ENCODE peak calls at places on chromosomes 13 and 19, in ten cellular contexts. U is mammary epithelial cell; V is BJ; T is K562; Q is CD8-positive, alpha-beta T cell; X is GM06990; R is left ventricle myocardium inferior; L is foreskin keratinocyte; C is cardiac fibroblast; F is lower lobe of right lung. M is an unnamed sample.

GRCh38 chr13:49395416-49396277 is 48.2 kb downstream of the CAB39L start:
- DNase-seq in U (no peak), V (no peak), T (no peak), Q (no peak), X (no peak), R (peak), L (no peak), C (peak), F (no peak), M (no peak)

GRCh38 chr13:80547885-80548284 is 207.0 kb upstream of the SPRY2 start:
- DNase-seq in U (no peak), V (no peak), T (peak), Q (no peak), X (no peak), R (no peak), L (no peak), C (peak), F (no peak), M (peak)

GRCh38 chr13:49997935-49998334 is 1.1 kb downstream of the TRIM13 start:
- DNase-seq in U (no peak), V (no peak), T (no peak), Q (no peak), X (no peak), R (no peak), L (no peak), C (no peak), F (no peak), M (no peak)

GRCh38 chr19:39282021-39282420 is 13.8 kb downstream of the IFNL2 start:
- DNase-seq in U (no peak), V (no peak), T (no peak), Q (no peak), X (no peak), R (no peak), L (no peak), C (no peak), F (no peak), M (no peak)

GRCh38 chr19:10006335-10006708 is 4.0 kb downstream of the COL5A3 start:
- DNase-seq in U (no peak), V (no peak), T (no peak), Q (no peak), X (no peak), R (peak), L (no peak), C (peak), F (no peak), M (no peak)

GRCh38 chr13:31894931-31895330 is 136.6 kb upstream of the FRY start:
- DNase-seq in U (no peak), V (no peak), T (no peak), Q (no peak), X (no peak), R (no peak), L (no peak), C (no peak), F (no peak), M (no peak)

GRCh38 chr19:7928334-7928706 is 2.4 kb upstream of the CTXN1 start:
- DNase-seq in U (no peak), V (no peak), T (no peak), Q (no peak), X (no peak), R (no peak), L (no peak), C (no peak), F (no peak), M (no peak)

GRCh38 chr13:83377486-83377885 is 504.8 kb downstream of the SLITRK1 start:
- DNase-seq in U (no peak), V (no peak), T (no peak), Q (no peak), X (no peak), R (no peak), L (no peak), C (peak), F (no peak), M (peak)

GRCh38 chr19:33578697-33579096 is 43.1 kb upstream of the CHST8 start:
- DNase-seq in U (no peak), V (no peak), T (no peak), Q (no peak), X (no peak), R (no peak), L (no peak), C (no peak), F (no peak), M (no peak)

GRCh38 chr13:97200081-97200942 is 21.8 kb upstream of the MBNL2 start:
- DNase-seq in U (no peak), V (no peak), T (no peak), Q (no peak), X (no peak), R (no peak), L (no peak), C (no peak), F (no peak), M (no peak)

GRCh38 chr19:45395524-45396388 is 9.1 kb downstream of the PPP1R13L start:
- DNase-seq in U (no peak), V (no peak), T (no peak), Q (no peak), X (no peak), R (no peak), L (no peak), C (no peak), F (no peak), M (no peak)

GRCh38 chr19:913080-913748 is at the start of gene R3HDM4:
- DNase-seq in U (peak), V (no peak), T (peak), Q (peak), X (peak), R (peak), L (no peak), C (peak), F (peak), M (peak)

GRCh38 chr13:111609631-111610030 is 289.2 kb downstream of the TEX29 start:
- DNase-seq in U (no peak), V (no peak), T (no peak), Q (no peak), X (no peak), R (no peak), L (no peak), C (no peak), F (no peak), M (no peak)

GRCh38 chr13:99045396-99045795 is 67.5 kb upstream of the DOCK9 start:
- DNase-seq in U (no peak), V (no peak), T (no peak), Q (no peak), X (no peak), R (no peak), L (no peak), C (no peak), F (no peak), M (no peak)

GRCh38 chr19:33311326-33311682 is 9.0 kb upstream of the CEBPA start:
- DNase-seq in U (no peak), V (no peak), T (peak), Q (no peak), X (no peak), R (no peak), L (no peak), C (no peak), F (peak), M (no peak)

GRCh38 chr19:4744451-4745170 is 21.0 kb upstream of the DPP9 start:
- DNase-seq in U (peak), V (peak), T (peak), Q (no peak), X (no peak), R (no peak), L (peak), C (peak), F (no peak), M (peak)

GRCh38 chr19:6126335-6126974 is 9.0 kb upstream of the ACSBG2 start:
- DNase-seq in U (peak), V (no peak), T (peak), Q (no peak), X (peak), R (no peak), L (peak), C (peak), F (no peak), M (peak)

GRCh38 chr19:7368456-7368855 is 19.7 kb downstream of the ARHGEF18 start:
- DNase-seq in U (no peak), V (no peak), T (no peak), Q (no peak), X (no peak), R (no peak), L (no peak), C (no peak), F (no peak), M (no peak)

GRCh38 chr19:38134538-38135149 is 89.4 kb downstream of the DPF1 start:
- DNase-seq in U (peak), V (no peak), T (peak), Q (no peak), X (no peak), R (no peak), L (peak), C (peak), F (no peak), M (peak)

GRCh38 chr19:1221141-1221903 is 15.7 kb downstream of the STK11 start:
- DNase-seq in U (no peak), V (no peak), T (no peak), Q (no peak), X (no peak), R (peak), L (no peak), C (peak), F (no peak), M (peak)

GRCh38 chr13:40153516-40153915 is 498.1 kb downstream of the COG6 start:
- DNase-seq in U (no peak), V (no peak), T (no peak), Q (peak), X (no peak), R (no peak), L (no peak), C (peak), F (no peak), M (no peak)

GRCh38 chr13:72424059-72424458 is 303.4 kb downstream of the MZT1 start:
- DNase-seq in U (no peak), V (no peak), T (no peak), Q (no peak), X (no peak), R (no peak), L (no peak), C (no peak), F (no peak), M (no peak)
- TF ChIP-seq CTCF in U (no peak), V (no peak), T (no peak), Q (no peak), X (no peak), R (no peak), L (no peak), C (no peak), F (no peak), M (no peak)

GRCh38 chr13:23512762-23513395 is 57.3 kb upstream of the TNFRSF19 start:
- DNase-seq in U (no peak), V (no peak), T (no peak), Q (no peak), X (no peak), R (no peak), L (no peak), C (no peak), F (no peak), M (no peak)
- TF ChIP-seq CTCF in U (no peak), V (no peak), T (no peak), Q (no peak), X (peak), R (no peak), L (peak), C (no peak), F (no peak), M (no peak)

DNA sequence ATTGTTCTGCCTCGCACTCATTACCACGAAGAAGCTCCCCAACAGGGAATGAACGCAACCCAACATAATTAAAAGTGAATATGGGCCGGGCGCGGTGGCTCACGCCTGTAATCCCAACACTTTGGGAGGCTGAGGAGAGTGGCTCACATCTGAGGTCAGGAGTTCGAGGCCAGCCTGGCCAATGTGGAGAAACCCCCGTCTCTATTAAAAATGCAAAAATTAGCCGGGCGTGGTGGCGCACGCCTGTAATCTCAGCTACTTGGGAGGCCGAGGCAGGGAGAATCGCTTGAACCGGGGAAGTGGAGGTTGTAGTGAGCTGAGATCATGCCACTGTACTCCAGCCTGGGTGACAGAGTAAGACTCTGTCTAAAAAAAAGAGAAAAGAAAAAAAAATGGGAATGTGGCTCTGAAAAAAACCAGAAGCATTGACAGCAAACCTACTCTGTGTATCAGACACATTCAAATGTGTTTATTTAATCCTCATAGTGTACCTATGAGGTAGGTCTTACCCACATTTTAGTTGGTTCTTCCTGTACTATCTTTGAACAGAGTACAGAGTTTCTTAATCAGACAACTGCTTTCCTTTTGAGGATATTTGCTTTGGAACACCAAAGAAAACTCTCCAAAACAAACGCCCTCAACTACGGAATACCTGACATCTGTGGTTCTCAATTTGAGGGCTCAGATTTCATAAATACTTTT is 70.0 kb downstream of the NUFIP1 start:
- DNase-seq in U (no peak), V (no peak), T (no peak), Q (no peak), X (no peak), R (no peak), L (no peak), C (no peak), F (no peak), M (no peak)
- TF ChIP-seq CTCF in U (no peak), V (no peak), T (no peak), Q (no peak), X (no peak), R (no peak), L (no peak), C (no peak), F (no peak), M (no peak)

DNA sequence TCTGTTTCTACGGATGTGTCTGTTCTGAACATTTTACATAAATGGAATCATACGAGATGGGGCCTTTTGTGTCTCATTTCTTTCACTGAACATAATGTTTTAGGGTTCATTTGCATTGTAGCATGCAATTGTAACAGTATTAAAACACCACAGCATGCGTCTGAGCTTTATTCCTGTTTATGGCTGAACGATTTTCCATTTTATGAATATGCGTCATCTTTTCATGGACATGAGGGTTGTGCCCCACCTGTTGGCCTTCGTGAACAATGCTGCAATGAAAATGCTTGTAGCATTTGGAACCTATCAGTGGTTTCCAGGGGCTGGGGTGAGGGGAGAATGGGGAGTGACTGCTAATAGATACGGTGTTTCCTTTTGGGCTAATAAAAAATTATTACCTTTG is 5.1 kb downstream of the OR10H1 start:
- DNase-seq in U (peak), V (no peak), T (peak), Q (no peak), X (no peak), R (no peak), L (no peak), C (no peak), F (no peak), M (no peak)
- TF ChIP-seq CTCF in U (peak), V (no peak), T (peak), Q (no peak), X (peak), R (peak), L (peak), C (no peak), F (peak), M (no peak)

GRCh38 chr19:56088454-56089215 is 32.5 kb downstream of the ZNF787 start:
- DNase-seq in U (no peak), V (no peak), T (no peak), Q (no peak), X (no peak), R (no peak), L (no peak), C (no peak), F (no peak), M (no peak)

GRCh38 chr19:56091751-56092546 is 29.1 kb downstream of the ZNF787 start:
- DNase-seq in U (peak), V (no peak), T (no peak), Q (no peak), X (no peak), R (no peak), L (peak), C (no peak), F (no peak), M (no peak)

GRCh38 chr19:56089344-56089743 is 31.8 kb downstream of the ZNF787 start:
- DNase-seq in U (no peak), V (no peak), T (no peak), Q (no peak), X (no peak), R (no peak), L (no peak), C (no peak), F (no peak), M (no peak)

GRCh38 chr19:56092685-56093631 is 28.1 kb downstream of the ZNF787 start:
- DNase-seq in U (no peak), V (no peak), T (no peak), Q (no peak), X (no peak), R (no peak), L (no peak), C (no peak), F (no peak), M (no peak)

GRCh38 chr19:56091066-56091490 is 30.0 kb downstream of the ZNF787 start:
- DNase-seq in U (peak), V (no peak), T (no peak), Q (no peak), X (no peak), R (no peak), L (peak), C (peak), F (no peak), M (peak)
- TF ChIP-seq CTCF in U (no peak), V (no peak), T (no peak), Q (no peak), X (no peak), R (no peak), L (no peak), C (no peak), F (no peak), M (no peak)

GRCh38 chr19:57465680-57466381 is 8.9 kb upstream of the VN1R1 start:
- DNase-seq in U (peak), V (no peak), T (peak), Q (no peak), X (peak), R (no peak), L (peak), C (peak), F (no peak), M (peak)
- TF ChIP-seq CTCF in U (peak), V (peak), T (peak), Q (no peak), X (peak), R (peak), L (peak), C (peak), F (peak), M (peak)

DNA sequence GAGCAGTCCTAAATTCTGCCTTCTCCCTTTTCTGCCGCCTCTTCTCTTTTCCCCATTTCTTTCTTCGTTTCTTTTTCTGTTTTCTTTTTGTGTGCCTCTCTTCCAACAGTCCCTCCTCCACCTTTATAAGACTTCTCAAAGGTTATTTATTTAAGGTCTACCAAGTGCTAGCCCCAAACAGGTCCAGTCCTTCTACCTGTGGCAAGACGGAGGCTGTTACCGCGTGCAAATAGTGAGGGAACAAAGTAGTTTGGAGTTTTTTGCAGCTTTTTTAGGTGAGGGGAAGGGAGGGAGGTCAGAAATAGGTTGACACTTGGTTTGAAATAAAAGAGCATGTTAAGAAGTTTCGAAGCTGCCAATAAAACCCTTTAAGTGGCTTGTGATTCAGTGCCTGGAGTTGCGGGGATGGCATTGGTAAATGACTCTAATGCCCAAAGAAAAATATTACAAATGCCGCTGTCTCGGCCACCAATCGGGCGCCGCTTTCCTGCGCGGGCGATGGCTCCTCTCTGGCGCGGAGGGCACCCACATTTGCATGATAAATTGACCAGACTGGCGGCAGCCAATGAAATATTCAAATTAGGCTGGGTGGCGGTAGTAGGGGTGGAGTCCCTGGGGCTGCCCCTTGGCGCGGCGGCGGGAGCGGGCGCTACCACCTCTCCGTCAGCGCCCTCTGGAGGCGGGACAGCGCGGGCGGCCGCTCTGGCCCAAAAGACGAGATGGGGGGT is 7.5 kb upstream of the TSHZ3 start:
- DNase-seq in U (no peak), V (no peak), T (peak), Q (no peak), X (no peak), R (peak), L (no peak), C (no peak), F (peak), M (no peak)
- TF ChIP-seq CTCF in U (peak), V (no peak), T (peak), Q (peak), X (no peak), R (peak), L (peak), C (peak), F (peak), M (no peak)

M was measured in foreskin fibroblast.